ENCODE peak calls at places on chromosome 11, in four cellular contexts. C is A549, L is HepG2, N is GM12878. K is an unnamed sample.

GRCh38 chr11:121614661-121615240 is 162.0 kb upstream of the SORL1-AS1 start:
- DNase-seq in N (no peak), C (no peak), L (no peak), K (no peak)

GRCh38 chr11:103656382-103656781 is 380.1 kb upstream of the DDI1 start:
- DNase-seq in C (no peak), L (no peak), N (no peak), K (no peak)

GRCh38 chr11:115581871-115582639 is 77.8 kb upstream of the CADM1 start:
- DNase-seq in C (peak), L (no peak), N (no peak), K (peak)

GRCh38 chr11:84106560-84106959 is 820.4 kb upstream of the CCDC90B start:
- DNase-seq in L (peak), N (no peak), C (no peak), K (no peak)

GRCh38 chr11:48036466-48036865 is 56.1 kb downstream of the PTPRJ start:
- DNase-seq in L (no peak), C (no peak), N (no peak), K (no peak)

GRCh38 chr11:31246451-31247165 is 122.9 kb downstream of the DCDC1 start:
- DNase-seq in L (no peak), N (no peak), C (no peak), K (no peak)

GRCh38 chr11:62105611-62106245 is 18.1 kb upstream of the INCENP start:
- DNase-seq in C (no peak), N (no peak), L (no peak), K (no peak)

GRCh38 chr11:44071157-44071556 is 5.1 kb downstream of the ACCS start:
- DNase-seq in N (no peak), C (no peak), L (no peak), K (no peak)

GRCh38 chr11:65934014-65934413 is 11.3 kb upstream of the TSGA10IP start:
- DNase-seq in L (no peak), N (no peak), C (no peak), K (no peak)

GRCh38 chr11:5600374-5600851 is 4.0 kb downstream of the TRIM6 start:
- DNase-seq in C (peak), L (peak), N (peak), K (peak)

GRCh38 chr11:31830406-31830805 is 19.3 kb upstream of the PAX6 start:
- DNase-seq in N (no peak), L (no peak), C (no peak), K (no peak)

GRCh38 chr11:69921429-69922014 is 102.3 kb upstream of the FGF3 start:
- DNase-seq in N (no peak), C (no peak), L (no peak), K (no peak)

GRCh38 chr11:69144316-69144715 is 11.4 kb upstream of the SMIM38 start:
- DNase-seq in C (no peak), L (no peak), N (no peak), K (no peak)

GRCh38 chr11:87081358-87081757 is 43.6 kb downstream of the TMEM135 start:
- DNase-seq in L (no peak), N (peak), C (no peak), K (no peak)

GRCh38 chr11:126992804-126993111 is 7.8 kb downstream of the KIRREL3 start:
- DNase-seq in L (no peak), N (no peak), C (peak), K (no peak)

GRCh38 chr11:72772059-72772458 is 19.9 kb upstream of the ARAP1 start:
- DNase-seq in N (no peak), C (no peak), L (no peak), K (no peak)

GRCh38 chr11:128523616-128524015 is 63.7 kb downstream of the ETS1 start:
- DNase-seq in C (no peak), N (no peak), L (no peak), K (no peak)

GRCh38 chr11:13972958-13973357 is 10.4 kb downstream of the SPON1 start:
- DNase-seq in C (no peak), N (no peak), L (no peak), K (no peak)

GRCh38 chr11:16160146-16160545 is 196.2 kb downstream of the SOX6 start:
- DNase-seq in L (no peak), C (no peak), N (no peak), K (no peak)

GRCh38 chr11:8292351-8292750 is 28.7 kb upstream of the LMO1 start:
- DNase-seq in L (no peak), N (no peak), C (no peak), K (no peak)

GRCh38 chr11:5364214-5364613 is 12.9 kb downstream of the OR51B6 start:
- DNase-seq in L (no peak), N (no peak), C (no peak), K (no peak)

GRCh38 chr11:124581817-124582216 is 12.0 kb downstream of the OR8A1 start:
- DNase-seq in L (no peak), C (no peak), N (no peak), K (no peak)

GRCh38 chr11:86220654-86221053 is 23.9 kb upstream of the EED start:
- DNase-seq in L (no peak), N (no peak), C (no peak), K (no peak)

GRCh38 chr11:78149646-78150045 is 10.2 kb upstream of the ALG8 start:
- DNase-seq in C (peak), N (no peak), L (no peak), K (no peak)

GRCh38 chr11:14015711-14016110 is 53.2 kb downstream of the SPON1 start:
- DNase-seq in N (no peak), C (peak), L (peak), K (no peak)

GRCh38 chr11:115193931-115194797 is 310.1 kb downstream of the CADM1 start:
- DNase-seq in N (peak), L (peak), C (no peak), K (no peak)

GRCh38 chr11:57512646-57513445 is 2.7 kb downstream of the SLC43A1 start:
- DNase-seq in C (no peak), L (no peak), N (no peak), K (peak)

GRCh38 chr11:125451400-125452124 is 44.5 kb downstream of the FEZ1 start:
- DNase-seq in C (no peak), N (no peak), L (no peak), K (peak)

GRCh38 chr11:118295834-118296454 is 8.6 kb upstream of the CD3E start:
- DNase-seq in N (no peak), C (no peak), L (peak), K (no peak)

GRCh38 chr11:129289350-129290040 is 86.2 kb upstream of the BARX2 start:
- DNase-seq in N (no peak), L (no peak), C (no peak), K (no peak)

GRCh38 chr11:95335989-95336388 is 105.0 kb upstream of the SESN3 start:
- DNase-seq in L (no peak), N (no peak), C (no peak), K (no peak)

GRCh38 chr11:27783701-27784355 is 83.6 kb upstream of the BDNF start:
- DNase-seq in N (no peak), C (no peak), L (no peak), K (no peak)

GRCh38 chr11:45071232-45071631 is 75.2 kb upstream of the PRDM11 start:
- DNase-seq in C (no peak), L (no peak), N (no peak), K (no peak)

GRCh38 chr11:65578667-65579066 is 2.8 kb downstream of the EHBP1L1 start:
- DNase-seq in N (no peak), L (no peak), C (no peak), K (no peak)

GRCh38 chr11:75474878-75475766 is 42.1 kb upstream of the KLHL35 start:
- DNase-seq in C (peak), N (no peak), L (no peak), K (peak)

GRCh38 chr11:70703141-70704052 is 305.1 kb downstream of the CTTN start:
- DNase-seq in C (no peak), N (no peak), L (peak), K (no peak)

GRCh38 chr11:96075532-96075959 is 151.6 kb upstream of the MTMR2 start:
- DNase-seq in C (no peak), N (peak), L (no peak), K (no peak)

GRCh38 chr11:60204922-60205321 is 22.0 kb upstream of the MS4A6A start:
- DNase-seq in L (no peak), N (no peak), C (no peak), K (no peak)

GRCh38 chr11:2462986-2463765 is 18.4 kb downstream of the KCNQ1 start:
- DNase-seq in C (no peak), N (no peak), L (peak), K (no peak)
- TF ChIP-seq CHD2 in C (no peak), N (no peak), L (no peak), K (no peak)

DNA sequence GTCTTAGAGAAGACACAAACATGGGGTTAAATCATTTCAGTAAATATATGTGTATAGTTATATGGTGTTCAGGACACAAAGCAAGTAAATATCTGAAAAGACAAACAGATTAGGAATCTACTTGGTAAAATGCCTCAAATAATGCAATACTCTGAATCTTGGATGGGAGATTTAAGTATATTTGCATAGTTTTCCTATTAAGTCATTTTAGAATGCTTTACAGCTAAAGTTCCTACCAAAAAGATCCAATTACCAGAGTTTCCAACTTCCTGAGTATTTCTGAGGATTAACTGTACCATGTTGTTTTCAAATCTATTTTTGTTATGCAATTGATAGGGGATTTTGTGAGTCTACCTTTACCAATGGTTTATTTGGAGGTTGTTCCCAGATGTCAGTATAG is 424.4 kb upstream of the CCDC179 start:
- DNase-seq in N (no peak), L (no peak), C (no peak), K (no peak)
- TF ChIP-seq MAX in N (no peak), L (no peak), C (no peak), K (no peak)

DNA sequence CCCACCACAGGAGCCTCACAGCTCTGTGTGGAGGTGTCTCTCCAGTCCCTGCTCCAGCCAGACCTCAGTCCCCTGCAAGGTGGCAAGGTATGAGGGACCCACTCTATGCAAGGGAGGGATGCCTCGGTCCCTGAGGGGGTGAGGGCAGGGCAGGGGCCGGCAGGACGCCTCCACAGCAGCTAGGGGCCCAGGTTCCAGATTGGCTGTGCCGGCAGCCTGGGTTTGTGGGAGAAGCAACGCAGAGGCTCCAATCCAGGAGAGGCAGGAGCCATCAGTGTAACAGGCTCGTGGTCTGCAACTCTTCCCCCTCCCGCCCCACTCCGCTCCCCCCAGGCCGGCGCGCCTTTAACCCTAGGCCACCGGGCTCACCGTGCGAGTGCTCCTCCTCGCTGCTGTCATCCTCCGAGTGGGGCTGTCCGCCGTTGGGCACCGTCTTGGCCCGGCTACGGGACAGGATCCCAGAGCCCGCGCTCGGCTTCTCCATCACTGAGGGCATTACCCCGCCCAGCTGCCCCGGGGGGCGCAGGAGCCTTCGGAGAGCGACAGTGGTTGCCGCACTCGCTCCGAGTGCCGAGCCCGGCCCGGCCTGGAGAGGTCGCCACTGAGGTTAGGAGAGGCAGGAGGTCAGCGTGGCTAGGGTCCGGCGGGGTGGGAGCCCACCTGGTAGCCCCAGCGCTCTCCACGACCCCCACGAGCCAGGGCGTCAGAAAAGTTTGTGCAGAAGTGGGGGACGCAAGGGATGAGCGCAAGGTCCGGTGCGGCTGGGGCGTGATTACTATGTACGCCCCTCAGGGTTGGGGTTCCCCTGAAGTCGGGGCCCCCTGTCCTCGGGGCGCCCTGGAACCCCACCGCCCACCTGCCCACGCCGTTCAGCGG is 765 bp downstream of the RCOR2 start:
- DNase-seq in L (peak), N (no peak), C (peak), K (peak)
- TF ChIP-seq CHD2 in L (no peak), N (no peak), C (no peak), K (no peak)

DNA sequence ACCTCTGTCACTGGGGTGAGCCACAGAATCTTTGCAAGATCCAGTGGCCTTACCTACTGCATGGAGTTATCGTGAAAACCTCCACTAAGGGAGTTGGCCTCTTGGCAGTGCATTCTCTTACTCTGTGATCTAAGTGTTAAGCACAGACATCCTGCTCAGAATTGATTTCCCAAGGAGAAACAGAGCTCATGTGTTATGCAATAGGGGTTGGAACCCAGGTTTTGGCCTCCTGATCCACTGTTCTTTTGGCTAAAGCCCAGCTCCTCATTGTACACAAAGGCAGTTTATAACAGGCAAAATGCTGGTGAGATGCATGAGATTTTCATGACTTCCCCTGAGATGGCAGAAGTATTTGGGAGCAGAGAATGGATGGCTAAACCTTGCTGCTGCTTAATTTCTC is 11.8 kb downstream of the DTX4 start:
- DNase-seq in N (no peak), C (no peak), L (no peak), K (no peak)
- TF ChIP-seq MAX in N (no peak), C (no peak), L (no peak), K (no peak)

GRCh38 chr11:12789054-12789453 is 114.8 kb downstream of the TEAD1 start:
- DNase-seq in N (no peak), C (no peak), L (no peak), K (no peak)
- TF ChIP-seq CHD2 in N (no peak), C (no peak), L (no peak), K (no peak)

DNA sequence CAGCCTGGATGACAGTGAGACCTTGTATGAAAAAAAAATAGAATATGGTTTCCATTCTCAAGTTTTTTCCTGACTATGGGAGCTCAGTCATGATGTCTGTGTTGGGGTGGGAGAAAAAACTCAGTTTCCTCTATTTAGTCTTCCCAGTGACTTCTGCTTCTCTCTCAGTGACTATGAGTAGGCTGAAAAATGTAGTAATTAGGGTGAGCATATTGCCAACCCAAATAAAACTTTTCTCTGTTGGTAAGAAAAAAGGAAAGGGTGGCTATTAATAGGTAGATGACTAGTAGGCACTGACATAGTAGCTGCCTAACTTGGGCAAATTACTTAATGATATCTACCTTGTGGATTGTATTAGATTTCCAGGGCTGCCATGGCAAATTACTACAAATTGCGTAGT is 34.2 kb upstream of the BIRC3 start:
- DNase-seq in N (no peak), C (no peak), L (no peak), K (no peak)
- TF ChIP-seq MAX in N (no peak), C (no peak), L (no peak), K (no peak)

GRCh38 chr11:112013501-112014164 is 11.6 kb upstream of the DLAT start:
- DNase-seq in L (no peak), C (no peak), N (no peak), K (no peak)

GRCh38 chr11:112019066-112019465 is 6.1 kb upstream of the DLAT start:
- DNase-seq in N (no peak), C (no peak), L (no peak), K (no peak)

GRCh38 chr11:112016765-112017356 is 8.3 kb upstream of the DLAT start:
- DNase-seq in C (no peak), L (no peak), N (no peak), K (no peak)

GRCh38 chr11:112017538-112017937 is 7.7 kb upstream of the DLAT start:
- DNase-seq in N (no peak), L (peak), C (no peak), K (no peak)

GRCh38 chr11:112016088-112016764 is 9.0 kb upstream of the DLAT start:
- DNase-seq in N (no peak), L (no peak), C (no peak), K (no peak)
- TF ChIP-seq CHD2 in N (no peak), L (no peak), C (no peak), K (no peak)

DNA sequence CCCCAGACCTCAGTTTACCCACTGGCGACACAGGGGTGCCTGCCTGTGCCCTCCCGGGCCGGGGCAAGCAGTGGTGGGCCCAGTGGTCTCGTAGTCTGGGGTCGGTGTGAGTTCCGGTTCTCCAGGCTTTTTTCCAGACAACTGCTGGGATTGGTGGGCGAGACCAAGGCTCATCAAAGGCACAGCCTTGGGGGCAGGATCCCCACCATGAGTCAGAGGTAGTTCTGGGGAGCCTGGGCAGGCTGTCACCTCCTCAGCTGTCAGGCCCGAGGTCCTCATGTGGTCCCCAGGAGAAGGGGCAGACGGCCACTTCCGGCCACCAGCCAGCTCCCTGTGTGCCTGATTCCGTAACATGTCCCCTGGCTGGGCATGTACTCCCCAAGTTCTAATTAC is 827 bp upstream of the MUC2 start:
- DNase-seq in L (no peak), C (no peak), N (no peak), K (no peak)
- TF ChIP-seq MAX in L (no peak), C (no peak), N (no peak), K (no peak)

DNA sequence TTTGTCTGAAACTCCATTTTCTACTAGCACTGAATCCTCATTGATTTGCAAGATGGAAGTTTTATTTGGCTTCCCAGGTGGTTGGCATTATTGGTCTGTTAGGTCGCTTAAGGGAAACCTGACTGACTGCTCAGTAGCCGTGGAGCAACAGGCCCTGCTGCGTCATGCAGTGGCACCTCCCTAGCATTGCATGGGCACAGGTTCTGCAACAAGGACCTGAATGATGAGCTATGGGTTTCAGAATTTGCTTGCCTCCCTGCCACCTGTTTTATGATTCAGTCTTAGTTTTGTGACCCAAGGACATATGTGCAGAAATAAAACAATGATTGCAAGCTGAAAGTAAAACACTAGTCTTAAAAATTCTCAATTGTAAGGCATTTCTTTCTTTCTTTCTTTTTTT is 128.5 kb downstream of the SLC1A2 start:
- DNase-seq in C (no peak), N (no peak), L (no peak), K (no peak)
- TF ChIP-seq CHD2 in C (no peak), N (no peak), L (no peak), K (no peak)